ENCODE peak calls at places on chromosome 16, in four cellular contexts. One of them, this sample, is unnamed.
A peak's percentile ranks its signal among the peaks of the same experiment; 100 is the strongest.

GRCh38 chr16:64865037-64865696 is 256.7 kb downstream of the CDH11 start:
- DNase-seq in HCT116: no peak
- DNase-seq in fibroblast of mammary gland: no peak
- DNase-seq in fibroblast of the aortic adventitia: peak; percentile 6
- DNase-seq in this sample: no peak

GRCh38 chr16:49564577-49565224 is 191.1 kb downstream of the C16orf78 start:
- DNase-seq in fibroblast of mammary gland: no peak
- DNase-seq in fibroblast of the aortic adventitia: no peak
- DNase-seq in HCT116: no peak
- DNase-seq in this sample: no peak

GRCh38 chr16:63652091-63652490 is 1469.8 kb downstream of the CDH11 start:
- DNase-seq in fibroblast of the aortic adventitia: no peak
- DNase-seq in HCT116: no peak
- DNase-seq in fibroblast of mammary gland: no peak
- DNase-seq in this sample: no peak

GRCh38 chr16:66926171-66926570 is 836 bp upstream of the RRAD start:
- DNase-seq in fibroblast of mammary gland: no peak
- DNase-seq in HCT116: no peak
- DNase-seq in fibroblast of the aortic adventitia: peak; percentile 36
- DNase-seq in this sample: no peak

GRCh38 chr16:75257886-75258806 is 6.7 kb upstream of the BCAR1 start:
- DNase-seq in HCT116: no peak
- DNase-seq in fibroblast of the aortic adventitia: no peak
- DNase-seq in fibroblast of mammary gland: no peak
- DNase-seq in this sample: no peak

GRCh38 chr16:67208525-67208896 is 9.6 kb downstream of the ELMO3 start:
- DNase-seq in fibroblast of mammary gland: no peak
- DNase-seq in fibroblast of the aortic adventitia: no peak
- DNase-seq in HCT116: no peak
- DNase-seq in this sample: no peak

GRCh38 chr16:12403746-12404658 is 399.7 kb downstream of the CPPED1 start:
- DNase-seq in HCT116: no peak
- DNase-seq in fibroblast of mammary gland: no peak
- DNase-seq in fibroblast of the aortic adventitia: no peak
- DNase-seq in this sample: no peak

GRCh38 chr16:89826531-89827382 is 1.5 kb upstream of the SPIRE2 start:
- DNase-seq in fibroblast of mammary gland: no peak
- DNase-seq in HCT116: no peak
- DNase-seq in fibroblast of the aortic adventitia: no peak
- DNase-seq in this sample: no peak

GRCh38 chr16:25823891-25824290 is 132.1 kb downstream of the HS3ST4 start:
- DNase-seq in fibroblast of the aortic adventitia: no peak
- DNase-seq in fibroblast of mammary gland: no peak
- DNase-seq in HCT116: no peak
- DNase-seq in this sample: no peak

GRCh38 chr16:22948603-22949368 is 134.8 kb downstream of the HS3ST2 start:
- DNase-seq in HCT116: peak; percentile 82
- DNase-seq in fibroblast of mammary gland: peak; percentile 75
- DNase-seq in fibroblast of the aortic adventitia: peak; percentile 67
- DNase-seq in this sample: peak; percentile 69

GRCh38 chr16:86961133-86961720 is 356.0 kb downstream of the C16orf95 start:
- DNase-seq in fibroblast of mammary gland: peak; percentile 67
- DNase-seq in HCT116: no peak
- DNase-seq in fibroblast of the aortic adventitia: peak; percentile 29
- DNase-seq in this sample: no peak

GRCh38 chr16:84724619-84725307 is 25.0 kb downstream of the USP10 start:
- DNase-seq in HCT116: no peak
- DNase-seq in fibroblast of the aortic adventitia: peak; percentile 66
- DNase-seq in fibroblast of mammary gland: peak; percentile 49
- DNase-seq in this sample: no peak

GRCh38 chr16:77833906-77834599 is 45.7 kb downstream of the VAT1L start:
- DNase-seq in fibroblast of the aortic adventitia: peak; percentile 92
- DNase-seq in fibroblast of mammary gland: peak; percentile 32
- DNase-seq in HCT116: no peak
- DNase-seq in this sample: no peak

GRCh38 chr16:66933776-66934137 is 445 bp downstream of the CIAO2B start:
- DNase-seq in fibroblast of the aortic adventitia: no peak
- DNase-seq in HCT116: no peak
- DNase-seq in fibroblast of mammary gland: peak; percentile 14
- DNase-seq in this sample: no peak

GRCh38 chr16:20285993-20286499 is 41.3 kb downstream of the GP2 start:
- DNase-seq in fibroblast of the aortic adventitia: no peak
- DNase-seq in fibroblast of mammary gland: no peak
- DNase-seq in HCT116: no peak
- DNase-seq in this sample: no peak

GRCh38 chr16:85126731-85127662 is 14.7 kb upstream of the CIBAR2 start:
- DNase-seq in fibroblast of the aortic adventitia: peak; percentile 85
- DNase-seq in fibroblast of mammary gland: peak; percentile 82
- DNase-seq in HCT116: no peak
- DNase-seq in this sample: no peak

GRCh38 chr16:89696598-89697128 is 4.8 kb downstream of the SPATA2L start:
- DNase-seq in HCT116: no peak
- DNase-seq in fibroblast of mammary gland: no peak
- DNase-seq in fibroblast of the aortic adventitia: no peak
- DNase-seq in this sample: no peak

GRCh38 chr16:85729907-85730465 is 20.9 kb downstream of the C16orf74 start:
- DNase-seq in fibroblast of mammary gland: no peak
- DNase-seq in HCT116: no peak
- DNase-seq in fibroblast of the aortic adventitia: no peak
- DNase-seq in this sample: no peak

GRCh38 chr16:75376475-75376907 is 56.8 kb downstream of the CFDP1 start:
- DNase-seq in HCT116: no peak
- DNase-seq in fibroblast of mammary gland: no peak
- DNase-seq in fibroblast of the aortic adventitia: no peak
- DNase-seq in this sample: no peak

GRCh38 chr16:87464691-87465300 is 28.0 kb downstream of the ZCCHC14 start:
- DNase-seq in fibroblast of mammary gland: peak; percentile 98
- DNase-seq in HCT116: no peak
- DNase-seq in fibroblast of the aortic adventitia: peak; percentile 98
- DNase-seq in this sample: no peak

GRCh38 chr16:81319221-81319912 is 4.6 kb downstream of the GAN start:
- DNase-seq in fibroblast of the aortic adventitia: peak; percentile 79
- DNase-seq in HCT116: no peak
- DNase-seq in fibroblast of mammary gland: peak; percentile 75
- DNase-seq in this sample: no peak

GRCh38 chr16:81604960-81605383 is 160.4 kb downstream of the CMIP start:
- DNase-seq in fibroblast of mammary gland: peak; percentile 56
- DNase-seq in fibroblast of the aortic adventitia: peak; percentile 60
- DNase-seq in HCT116: no peak
- DNase-seq in this sample: no peak

GRCh38 chr16:20344630-20345029 is 7.9 kb downstream of the UMOD start:
- DNase-seq in fibroblast of the aortic adventitia: no peak
- DNase-seq in HCT116: no peak
- DNase-seq in fibroblast of mammary gland: no peak
- DNase-seq in this sample: no peak

GRCh38 chr16:50121721-50122445 is 31.2 kb upstream of the TENT4B start:
- DNase-seq in fibroblast of mammary gland: no peak
- DNase-seq in HCT116: no peak
- DNase-seq in fibroblast of the aortic adventitia: no peak
- DNase-seq in this sample: no peak

GRCh38 chr16:27363797-27364196 is 38.2 kb upstream of the IL21R start:
- DNase-seq in fibroblast of mammary gland: peak; percentile 11
- DNase-seq in fibroblast of the aortic adventitia: no peak
- DNase-seq in HCT116: no peak
- DNase-seq in this sample: peak; percentile 33

GRCh38 chr16:66326995-66327513 is 39.4 kb upstream of the CDH5 start:
- DNase-seq in HCT116: no peak
- DNase-seq in fibroblast of mammary gland: no peak
- DNase-seq in fibroblast of the aortic adventitia: peak; percentile 28
- DNase-seq in this sample: peak; percentile 27

DNA sequence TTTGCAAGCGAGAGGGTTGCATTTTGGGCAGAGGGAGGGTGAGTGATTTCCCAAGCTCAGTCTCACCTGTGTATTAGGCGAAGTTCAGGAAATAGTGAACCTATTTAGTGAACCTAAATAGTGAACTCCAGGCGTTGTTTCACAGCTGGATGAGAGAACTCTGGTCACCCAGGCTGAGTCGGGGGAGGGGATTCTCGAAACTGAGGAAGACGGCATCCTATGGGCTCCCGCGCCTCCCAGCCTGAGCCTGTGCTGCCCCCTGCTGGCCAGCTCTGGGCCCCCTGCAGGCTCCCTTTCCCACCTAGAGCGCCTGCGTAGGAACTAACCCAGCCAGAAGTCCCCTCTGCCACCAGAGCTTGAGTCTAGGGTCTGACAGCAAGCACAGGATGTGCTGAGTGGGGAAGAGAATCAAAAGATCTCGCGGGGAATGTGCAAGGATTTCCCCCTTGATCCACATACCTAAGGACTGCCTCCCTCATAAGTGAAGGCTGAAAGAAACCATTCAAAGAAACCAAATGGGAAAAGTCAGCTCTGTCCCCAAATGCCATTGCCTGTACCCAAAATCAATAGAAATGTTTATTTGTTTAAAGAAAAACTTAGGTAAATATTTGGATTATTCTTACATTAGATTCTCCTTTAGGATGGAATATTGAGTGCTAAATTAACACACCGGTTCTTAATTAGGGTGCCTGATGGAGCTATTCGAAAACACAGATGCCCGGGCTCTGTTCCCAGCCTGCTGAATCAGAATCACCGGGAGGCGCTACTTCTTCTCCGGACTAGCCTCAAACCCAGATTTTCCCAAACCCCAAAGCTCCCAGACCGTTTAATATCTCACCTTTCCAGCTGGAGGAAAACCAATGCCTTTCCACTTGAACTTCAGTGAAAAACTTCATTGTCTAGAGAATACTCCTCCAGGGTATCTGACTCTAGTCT is 14.8 kb upstream of the MARVELD3 start:
- DNase-seq in HCT116: peak; percentile 59
- DNase-seq in fibroblast of the aortic adventitia: peak; percentile 46
- DNase-seq in fibroblast of mammary gland: peak; percentile 48
- DNase-seq in this sample: no peak
- H3K4me3 ChIP-seq in HCT116: peak overlapping the region; percentile 29
- H3K4me3 ChIP-seq in fibroblast of the aortic adventitia: no peak overlapping the region
- H3K4me3 ChIP-seq in fibroblast of mammary gland: no peak overlapping the region
- H3K4me3 ChIP-seq in this sample: no peak overlapping the region

DNA sequence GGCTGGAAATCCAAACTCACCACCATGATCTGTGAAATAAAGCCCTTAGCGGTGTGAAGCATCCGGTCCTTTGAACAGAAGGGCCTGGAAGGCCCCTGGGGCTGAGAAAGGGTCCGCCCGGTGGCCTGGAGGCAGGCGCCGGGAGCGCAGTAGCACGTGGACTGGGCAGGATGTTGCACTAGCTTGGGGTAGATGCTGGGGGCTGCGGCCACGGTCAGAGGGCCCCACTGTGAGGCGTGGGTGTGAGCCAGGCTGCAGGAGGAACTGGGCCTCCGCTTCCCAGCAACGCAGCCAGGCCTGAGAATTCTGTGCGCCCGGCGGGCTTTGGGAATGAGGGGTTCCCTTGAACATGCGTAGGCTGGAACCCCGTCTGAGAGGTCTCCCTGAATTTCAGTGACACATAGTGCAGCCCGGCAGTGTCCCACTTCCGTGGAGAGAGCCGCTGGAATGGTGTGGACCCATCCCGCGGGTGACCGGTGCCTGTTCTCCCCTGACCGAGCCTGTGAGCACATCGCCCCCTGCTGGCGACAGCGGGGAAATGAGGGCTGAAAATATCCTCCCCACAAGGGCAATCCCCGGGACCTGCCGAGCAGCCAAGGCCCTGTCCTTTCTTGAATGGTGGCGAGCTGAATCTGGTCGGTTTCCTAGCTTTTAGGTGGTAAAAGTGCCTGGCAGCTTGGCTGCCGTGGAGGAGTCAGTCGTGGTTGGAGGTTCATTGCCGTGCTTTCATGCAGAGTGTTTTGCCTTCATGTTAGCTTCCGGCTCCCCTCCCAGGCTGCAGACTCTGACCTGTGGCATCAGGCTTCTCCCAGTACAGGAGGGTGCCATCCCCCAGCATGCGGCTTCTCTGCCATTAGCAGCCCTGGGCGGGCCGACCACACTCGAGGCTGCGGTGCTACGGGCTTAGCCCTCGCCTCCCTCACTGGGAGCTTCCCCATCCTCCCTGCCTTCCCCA is 43.8 kb downstream of the DNAJA2 start:
- DNase-seq in HCT116: peak; percentile 18
- DNase-seq in fibroblast of the aortic adventitia: peak; percentile 57
- DNase-seq in fibroblast of mammary gland: peak; percentile 58
- DNase-seq in this sample: no peak
- TF ChIP-seq CTCF in HCT116: peak; percentile 93
- TF ChIP-seq CTCF in fibroblast of the aortic adventitia: peak; percentile 86
- TF ChIP-seq CTCF in fibroblast of mammary gland: peak; percentile 88
- TF ChIP-seq CTCF in this sample: peak; percentile 97

GRCh38 chr16:704047-704446 is 1.6 kb downstream of the FBXL16 start:
- DNase-seq in fibroblast of the aortic adventitia: no peak
- DNase-seq in fibroblast of mammary gland: no peak
- DNase-seq in HCT116: no peak
- DNase-seq in this sample: no peak
- H3K4me3 ChIP-seq in fibroblast of the aortic adventitia: no peak overlapping the region
- H3K4me3 ChIP-seq in fibroblast of mammary gland: no peak overlapping the region
- H3K4me3 ChIP-seq in HCT116: peak overlapping the region; percentile 77
- H3K4me3 ChIP-seq in this sample: no peak overlapping the region

GRCh38 chr16:8869212-8869987 is 594 bp upstream of the CARHSP1 start:
- DNase-seq in fibroblast of mammary gland: no peak
- DNase-seq in HCT116: no peak
- DNase-seq in fibroblast of the aortic adventitia: no peak
- DNase-seq in this sample: no peak
- TF ChIP-seq CTCF in fibroblast of mammary gland: no peak
- TF ChIP-seq CTCF in HCT116: peak; percentile 7
- TF ChIP-seq CTCF in fibroblast of the aortic adventitia: peak; percentile 4
- TF ChIP-seq CTCF in this sample: no peak

DNA sequence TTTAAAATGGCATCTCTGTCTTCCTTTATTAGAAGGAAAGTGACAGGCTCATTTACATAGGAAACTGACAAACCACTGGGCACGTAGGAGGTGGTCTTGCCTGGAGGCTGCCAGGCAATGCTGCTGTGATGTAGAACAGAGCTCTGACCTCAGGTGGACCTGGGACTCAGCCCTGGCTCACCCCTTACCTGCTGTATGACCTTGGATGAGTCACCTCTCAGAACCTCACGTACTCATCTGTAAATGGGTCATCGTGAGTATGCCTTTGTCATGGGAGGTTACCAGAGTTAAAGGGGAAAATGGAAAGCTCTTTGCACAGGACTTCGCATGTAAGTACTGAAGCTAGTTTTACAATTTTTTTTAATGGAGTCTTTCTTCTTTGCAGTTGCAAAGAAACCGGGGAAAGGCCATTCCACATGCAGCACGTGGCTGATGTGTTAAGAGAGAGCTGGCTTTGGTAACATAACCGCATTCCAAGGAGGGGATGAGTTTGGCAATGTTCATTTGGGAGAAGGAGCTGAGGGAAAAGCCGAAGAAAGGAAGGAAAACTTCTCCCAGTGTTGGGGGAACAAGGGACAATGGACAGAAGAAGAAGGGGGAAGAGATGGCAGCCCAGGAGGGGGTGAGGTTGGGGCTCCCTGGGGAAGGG is 37.4 kb upstream of the LONP2 start:
- DNase-seq in fibroblast of mammary gland: peak; percentile 42
- DNase-seq in fibroblast of the aortic adventitia: peak; percentile 60
- DNase-seq in HCT116: no peak
- DNase-seq in this sample: no peak
- H3K4me3 ChIP-seq in fibroblast of mammary gland: no peak overlapping the region
- H3K4me3 ChIP-seq in fibroblast of the aortic adventitia: no peak overlapping the region
- H3K4me3 ChIP-seq in HCT116: no peak overlapping the region
- H3K4me3 ChIP-seq in this sample: no peak overlapping the region

GRCh38 chr16:73549960-73550359 is 502.0 kb upstream of the ZFHX3 start:
- DNase-seq in HCT116: no peak
- DNase-seq in fibroblast of the aortic adventitia: no peak
- DNase-seq in fibroblast of mammary gland: no peak
- DNase-seq in this sample: no peak

GRCh38 chr16:73544266-73544665 is 496.3 kb upstream of the ZFHX3 start:
- DNase-seq in HCT116: no peak
- DNase-seq in fibroblast of the aortic adventitia: no peak
- DNase-seq in fibroblast of mammary gland: no peak
- DNase-seq in this sample: no peak

GRCh38 chr16:73545713-73546112 is 497.8 kb upstream of the ZFHX3 start:
- DNase-seq in fibroblast of the aortic adventitia: no peak
- DNase-seq in HCT116: no peak
- DNase-seq in fibroblast of mammary gland: no peak
- DNase-seq in this sample: no peak

GRCh38 chr16:73546351-73546845 is 498.5 kb upstream of the ZFHX3 start:
- DNase-seq in fibroblast of the aortic adventitia: no peak
- DNase-seq in fibroblast of mammary gland: no peak
- DNase-seq in HCT116: no peak
- DNase-seq in this sample: no peak
- TF ChIP-seq CTCF in fibroblast of the aortic adventitia: no peak
- TF ChIP-seq CTCF in fibroblast of mammary gland: no peak
- TF ChIP-seq CTCF in HCT116: no peak
- TF ChIP-seq CTCF in this sample: no peak

This sample was measured in LNCaP clone FGC.